ENCODE peak calls at places on chromosomes 12 and 14, in five cellular contexts. Q is left ventricle myocardium superior; D is cardiac muscle cell; G is amniotic stem cell; I is activated effector memory CD4-positive, alpha-beta T cell treated with anti-CD3 and anti-CD28 coated beads, Interleukin-2, amount 50 U/mL, for 16 hours. A is an unnamed sample.

GRCh38 chr12:77895699-77896098 is 65.0 kb downstream of the NAV3 start:
- DNase-seq in I (no peak), G (no peak), Q (no peak), D (no peak), A (no peak)

GRCh38 chr14:100566119-100566518 is 21.1 kb downstream of the BEGAIN start:
- DNase-seq in D (no peak), G (no peak), Q (no peak), I (no peak), A (no peak)

GRCh38 chr12:109440851-109441490 is 36.1 kb downstream of the KCTD10 start:
- DNase-seq in I (no peak), G (no peak), D (peak; percentile 73), Q (no peak), A (no peak)

GRCh38 chr12:23084236-23084995 is 459.4 kb downstream of the ETNK1 start:
- DNase-seq in G (no peak), I (no peak), Q (no peak), D (no peak), A (no peak)

GRCh38 chr14:99708449-99708848 is 24.4 kb downstream of the CYP46A1 start:
- DNase-seq in I (peak; percentile 16), D (no peak), G (no peak), Q (no peak), A (no peak)

GRCh38 chr12:7107181-7108041 is 1.6 kb downstream of the C1RL start:
- DNase-seq in Q (no peak), G (no peak), I (peak; percentile 48), D (no peak), A (no peak)

GRCh38 chr12:106652510-106653015 is 69.8 kb downstream of the RFX4 start:
- DNase-seq in Q (no peak), G (no peak), D (no peak), I (no peak), A (no peak)

GRCh38 chr12:130714091-130714590 is 2.0 kb downstream of the RIMBP2 start:
- DNase-seq in G (no peak), Q (no peak), D (peak; percentile 15), I (no peak), A (no peak)

GRCh38 chr14:52360831-52361230 is 46.7 kb downstream of the PTGER2 start:
- DNase-seq in I (no peak), G (no peak), Q (peak; percentile 31), D (no peak), A (no peak)

GRCh38 chr12:83465632-83466031 is 778.9 kb downstream of the TMTC2 start:
- DNase-seq in Q (no peak), I (no peak), G (no peak), D (no peak), A (no peak)

GRCh38 chr12:102740157-102741032 is 176.6 kb downstream of the PAH start:
- DNase-seq in Q (no peak), G (peak; percentile 34), D (peak; percentile 11), I (no peak), A (no peak)

GRCh38 chr12:104374806-104375205 is 71.3 kb downstream of the EID3 start:
- DNase-seq in D (no peak), Q (no peak), I (no peak), G (no peak), A (no peak)

GRCh38 chr12:32444895-32445294 is 45.5 kb downstream of the FGD4 start:
- DNase-seq in Q (no peak), D (peak; percentile 68), I (no peak), G (no peak), A (no peak)

GRCh38 chr12:131105736-131106356 is 152.1 kb downstream of the ADGRD1 start:
- DNase-seq in I (peak; percentile 83), D (no peak), Q (peak; percentile 17), G (no peak), A (peak; percentile 12)

GRCh38 chr12:115201928-115202327 is 518.0 kb upstream of the TBX3 start:
- DNase-seq in Q (no peak), G (no peak), I (no peak), D (no peak), A (no peak)

GRCh38 chr14:55221968-55222367 is 30.6 kb upstream of the DLGAP5 start:
- DNase-seq in D (no peak), Q (no peak), G (no peak), I (no peak), A (no peak)

A was measured in tibial nerve.